ENCODE peak calls at places on chromosomes 7 and 10, in five cellular contexts. V is CD4-positive, CD25-positive, alpha-beta regulatory T cell; F is testis; Q is mucosa of descending colon; D is IMR-90. T is an unnamed sample.

GRCh38 chr10:119542990-119543813 is 683 bp upstream of the RGS10 start:
- DNase-seq in V (peak; percentile 46), F (peak; percentile 58), Q (peak; percentile 77), D (peak; percentile 49), T (peak; percentile 36)

GRCh38 chr7:140005754-140006503 is 56.8 kb downstream of the PARP12 start:
- DNase-seq in V (no peak), F (peak; percentile 58), Q (no peak), D (no peak), T (no peak)

GRCh38 chr7:22787936-22788335 is 34.7 kb downstream of the TOMM7 start:
- DNase-seq in V (no peak), F (no peak), Q (no peak), D (peak; percentile 17), T (no peak)

GRCh38 chr10:49037187-49037586 is 78.1 kb downstream of the VSTM4 start:
- DNase-seq in V (no peak), F (no peak), Q (no peak), D (peak; percentile 56), T (no peak)

GRCh38 chr10:31929260-31929985 is 792 bp upstream of the ARHGAP12 start:
- DNase-seq in V (no peak), F (peak; percentile 69), Q (peak; percentile 80), D (no peak), T (peak; percentile 78)

GRCh38 chr10:114548662-114549061 is 109.4 kb downstream of the ABLIM1 start:
- DNase-seq in V (no peak), F (peak; percentile 63), Q (no peak), D (peak; percentile 56), T (no peak)

GRCh38 chr10:5493698-5494097 is 5.7 kb downstream of the CALML5 start:
- DNase-seq in V (no peak), F (no peak), Q (no peak), D (no peak), T (no peak)

GRCh38 chr10:7045891-7046599 is 364.8 kb downstream of the SFMBT2 start:
- DNase-seq in V (no peak), F (no peak), Q (no peak), D (no peak), T (no peak)

GRCh38 chr7:101094791-101095375 is 9.6 kb downstream of the TRIM56 start:
- DNase-seq in V (no peak), F (peak; percentile 63), Q (no peak), D (peak; percentile 67), T (peak; percentile 49)

GRCh38 chr10:106213493-106213892 is 951.0 kb downstream of the SORCS1 start:
- DNase-seq in V (no peak), F (no peak), Q (no peak), D (no peak), T (no peak)

GRCh38 chr10:112565434-112566053 is 118.5 kb downstream of the VTI1A start:
- DNase-seq in V (no peak), F (peak; percentile 59), Q (no peak), D (peak; percentile 72), T (no peak)

GRCh38 chr7:1210979-1211608 is 21.6 kb upstream of the UNCX start:
- DNase-seq in V (no peak), F (no peak), Q (no peak), D (no peak), T (no peak)

GRCh38 chr10:132360766-132361447 is 28.9 kb downstream of the LRRC27 start:
- DNase-seq in V (no peak), F (peak; percentile 37), Q (peak; percentile 47), D (no peak), T (peak; percentile 30)

GRCh38 chr7:142813262-142813661 is 41.6 kb upstream of the EPHB6 start:
- DNase-seq in V (no peak), F (no peak), Q (no peak), D (peak; percentile 46), T (no peak)

GRCh38 chr7:114822844-114823243 is 99.0 kb upstream of the MDFIC start:
- DNase-seq in V (no peak), F (no peak), Q (no peak), D (no peak), T (no peak)

GRCh38 chr7:31890198-31890597 is 180.0 kb downstream of the PDE1C start:
- DNase-seq in V (no peak), F (peak; percentile 23), Q (no peak), D (peak; percentile 33), T (no peak)

GRCh38 chr7:28977881-28978280 is 19.8 kb upstream of the TRIL start:
- DNase-seq in V (no peak), F (no peak), Q (no peak), D (no peak), T (no peak)

GRCh38 chr7:107327986-107328569 is 141.8 kb upstream of the GPR22 start:
- DNase-seq in V (no peak), F (no peak), Q (no peak), D (peak; percentile 51), T (no peak)

GRCh38 chr7:141150465-141150864 is 76.6 kb downstream of the TMEM178B start:
- DNase-seq in V (no peak), F (no peak), Q (no peak), D (no peak), T (no peak)

GRCh38 chr10:45817130-45817859 is 30.0 kb downstream of the AGAP4 start:
- DNase-seq in V (no peak), F (no peak), Q (no peak), D (no peak), T (no peak)

GRCh38 chr7:1721047-1721687 is 51.1 kb downstream of the ELFN1 start:
- DNase-seq in V (no peak), F (no peak), Q (no peak), D (peak; percentile 53), T (no peak)

GRCh38 chr10:29760139-29760538 is 125.4 kb upstream of the SVIL start:
- DNase-seq in V (no peak), F (no peak), Q (no peak), D (no peak), T (no peak)

GRCh38 chr7:333399-333776 is 43.4 kb downstream of the FOXL3 start:
- DNase-seq in V (no peak), F (peak; percentile 31), Q (peak; percentile 64), D (no peak), T (peak; percentile 58)

GRCh38 chr7:28658392-28658791 is 246.1 kb downstream of the CREB5 start:
- DNase-seq in V (no peak), F (no peak), Q (no peak), D (no peak), T (no peak)

GRCh38 chr10:20299037-20299557 is 482.9 kb downstream of the PLXDC2 start:
- DNase-seq in V (no peak), F (no peak), Q (no peak), D (peak; percentile 1), T (no peak)

GRCh38 chr10:20303453-20304152 is 487.4 kb downstream of the PLXDC2 start:
- DNase-seq in V (no peak), F (no peak), Q (no peak), D (no peak), T (no peak)

GRCh38 chr10:20302033-20302432 is 485.8 kb downstream of the PLXDC2 start:
- DNase-seq in V (no peak), F (no peak), Q (no peak), D (no peak), T (no peak)
- H3K9me3 ChIP-seq in V (peaks cover 12% of the 10 kb centered on the region), F (no peaks in the 10 kb centered on the region), Q (peaks cover 4% of the 10 kb centered on the region), D (peaks cover 6% of the 10 kb centered on the region), T (no peaks in the 10 kb centered on the region)

DNA sequence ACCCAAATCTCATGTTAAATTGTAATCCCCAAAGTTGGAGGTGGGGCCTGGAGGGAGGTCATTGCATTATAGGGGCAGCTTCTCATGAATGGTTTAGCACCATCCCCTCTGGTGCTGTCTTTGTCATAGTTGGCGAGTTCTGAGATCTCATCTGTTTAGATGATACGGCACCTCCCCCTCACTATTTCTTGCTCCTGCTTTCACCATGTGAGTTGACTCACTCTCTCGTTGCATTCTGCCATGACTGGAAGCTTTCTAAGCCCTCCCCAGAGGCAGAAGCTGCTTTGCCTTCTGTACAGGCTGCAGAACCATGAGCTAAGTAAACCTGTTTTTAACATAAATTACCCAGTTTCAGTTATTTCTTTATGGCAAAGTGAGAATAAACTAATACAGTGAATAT is 18.9 kb upstream of the ZNF138 start:
- DNase-seq in V (no peak), F (no peak), Q (no peak), D (peak; percentile 7), T (no peak)
- H3K9me3 ChIP-seq in V (no peaks in the 10 kb centered on the region), F (no peaks in the 10 kb centered on the region), Q (peaks cover 3% of the 10 kb centered on the region), D (no peaks in the 10 kb centered on the region), T (no peaks in the 10 kb centered on the region)

DNA sequence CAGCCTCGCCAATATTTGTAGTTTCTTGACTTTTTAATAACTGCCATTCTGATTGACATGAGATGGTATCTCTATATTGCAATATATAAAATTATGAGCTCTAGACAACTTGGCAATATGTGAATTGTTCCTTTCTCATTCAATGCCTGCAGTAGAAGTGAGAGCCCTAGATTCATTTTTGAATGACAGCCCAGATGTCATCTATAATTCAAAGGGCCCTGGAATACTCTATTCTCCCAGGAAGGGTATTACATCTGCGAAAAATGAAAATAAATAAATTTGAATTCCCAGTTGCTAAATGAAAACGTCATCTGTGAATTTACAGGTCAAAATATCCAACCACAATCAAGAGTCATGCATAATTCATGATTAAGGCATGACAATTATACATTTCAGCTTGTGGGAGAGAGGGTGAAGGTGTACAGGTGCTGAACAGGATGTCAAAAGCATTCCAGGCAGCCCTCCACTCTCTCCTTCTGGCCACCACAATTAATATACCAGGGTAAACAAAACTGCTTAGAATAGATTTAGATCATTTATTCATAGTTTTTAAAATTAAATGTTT is 1147.3 kb downstream of the XPNPEP1 start:
- DNase-seq in V (no peak), F (no peak), Q (no peak), D (peak; percentile 45), T (no peak)
- H3K9me3 ChIP-seq in V (peaks cover 4% of the 10 kb centered on the region), F (no peaks in the 10 kb centered on the region), Q (no peaks in the 10 kb centered on the region), D (no peaks in the 10 kb centered on the region), T (no peaks in the 10 kb centered on the region)

GRCh38 chr10:1552881-1553595 is 184.3 kb downstream of the ADARB2 start:
- DNase-seq in V (no peak), F (no peak), Q (no peak), D (no peak), T (peak; percentile 11)
- H3K9me3 ChIP-seq in V (no peaks in the 10 kb centered on the region), F (no peaks in the 10 kb centered on the region), Q (no peaks in the 10 kb centered on the region), D (peaks cover 44% of the 10 kb centered on the region), T (no peaks in the 10 kb centered on the region)

DNA sequence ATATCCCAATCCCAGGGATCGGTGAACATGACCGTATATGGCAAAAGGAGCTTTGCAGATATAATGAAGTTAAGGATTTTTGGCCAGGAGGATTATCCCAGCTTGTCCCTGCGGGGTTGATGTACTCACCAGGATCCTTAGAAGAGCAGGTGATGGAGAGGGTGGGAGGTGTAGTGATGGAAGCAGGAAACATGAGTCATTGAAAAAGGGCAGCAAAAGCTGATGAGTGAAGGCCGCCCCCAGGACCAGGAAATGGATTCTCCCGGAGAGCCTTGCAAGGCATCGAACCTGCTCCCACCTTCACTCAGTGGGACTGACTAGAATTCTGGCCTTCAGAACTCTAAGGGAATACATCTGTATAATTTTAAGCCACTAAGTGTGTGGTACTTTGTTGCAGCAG is 5.2 kb upstream of the NUPR2 start:
- DNase-seq in V (no peak), F (no peak), Q (no peak), D (no peak), T (no peak)
- H3K9me3 ChIP-seq in V (no peaks in the 10 kb centered on the region), F (no peaks in the 10 kb centered on the region), Q (no peaks in the 10 kb centered on the region), D (no peaks in the 10 kb centered on the region), T (no peaks in the 10 kb centered on the region)

T was measured in pancreas.